ENCODE peak calls at places on chromosomes 16 and 17, in five cellular contexts. One of them, this sample, is unnamed.

GRCh38 chr17:40596261-40596919 is 31.1 kb upstream of the CCR7 start:
- DNase-seq in endothelial cell: no peak
- DNase-seq in left lung: no peak
- DNase-seq in naive thymus-derived CD8-positive, alpha-beta T cell: no peak
- DNase-seq in frontal cortex: no peak
- DNase-seq in this sample: no peak

GRCh38 chr16:11328172-11329079 is 16.8 kb upstream of the RMI2 start:
- DNase-seq in naive thymus-derived CD8-positive, alpha-beta T cell: no peak
- DNase-seq in left lung: no peak
- DNase-seq in endothelial cell: peak
- DNase-seq in frontal cortex: peak
- DNase-seq in this sample: no peak

GRCh38 chr16:88650749-88651275 is at the start of gene CYBA:
- DNase-seq in endothelial cell: peak
- DNase-seq in naive thymus-derived CD8-positive, alpha-beta T cell: peak
- DNase-seq in frontal cortex: peak
- DNase-seq in left lung: peak
- DNase-seq in this sample: peak

GRCh38 chr16:68636064-68636551 is 9.0 kb upstream of the CDH3 start:
- DNase-seq in naive thymus-derived CD8-positive, alpha-beta T cell: no peak
- DNase-seq in frontal cortex: no peak
- DNase-seq in endothelial cell: no peak
- DNase-seq in left lung: no peak
- DNase-seq in this sample: no peak

GRCh38 chr16:85750827-85751641 is at the start of gene C16orf74:
- DNase-seq in endothelial cell: peak
- DNase-seq in naive thymus-derived CD8-positive, alpha-beta T cell: peak
- DNase-seq in left lung: peak
- DNase-seq in frontal cortex: peak
- DNase-seq in this sample: no peak

GRCh38 chr16:28063047-28063521 is 430 bp downstream of the GSG1L start:
- DNase-seq in naive thymus-derived CD8-positive, alpha-beta T cell: no peak
- DNase-seq in left lung: no peak
- DNase-seq in frontal cortex: no peak
- DNase-seq in endothelial cell: peak
- DNase-seq in this sample: no peak

GRCh38 chr17:68302666-68303065 is 11.4 kb downstream of the ARSG start:
- DNase-seq in naive thymus-derived CD8-positive, alpha-beta T cell: no peak
- DNase-seq in endothelial cell: no peak
- DNase-seq in frontal cortex: no peak
- DNase-seq in left lung: no peak
- DNase-seq in this sample: no peak

GRCh38 chr16:53833145-53833544 is 129.2 kb downstream of the FTO start:
- DNase-seq in frontal cortex: no peak
- DNase-seq in left lung: no peak
- DNase-seq in endothelial cell: no peak
- DNase-seq in naive thymus-derived CD8-positive, alpha-beta T cell: no peak
- DNase-seq in this sample: no peak

GRCh38 chr16:87074635-87075318 is 242.4 kb downstream of the C16orf95 start:
- DNase-seq in frontal cortex: no peak
- DNase-seq in naive thymus-derived CD8-positive, alpha-beta T cell: no peak
- DNase-seq in left lung: no peak
- DNase-seq in endothelial cell: no peak
- DNase-seq in this sample: no peak

GRCh38 chr16:81900014-81900413 is 111.3 kb downstream of the SDR42E1 start:
- DNase-seq in frontal cortex: no peak
- DNase-seq in left lung: no peak
- DNase-seq in endothelial cell: no peak
- DNase-seq in naive thymus-derived CD8-positive, alpha-beta T cell: no peak
- DNase-seq in this sample: no peak

GRCh38 chr16:53089434-53090270 is 34.9 kb downstream of the CHD9 start:
- DNase-seq in endothelial cell: no peak
- DNase-seq in left lung: no peak
- DNase-seq in naive thymus-derived CD8-positive, alpha-beta T cell: no peak
- DNase-seq in frontal cortex: no peak
- DNase-seq in this sample: peak

GRCh38 chr16:64121473-64121872 is 1000.4 kb downstream of the CDH11 start:
- DNase-seq in endothelial cell: no peak
- DNase-seq in frontal cortex: no peak
- DNase-seq in left lung: no peak
- DNase-seq in naive thymus-derived CD8-positive, alpha-beta T cell: no peak
- DNase-seq in this sample: no peak

GRCh38 chr16:13148836-13149235 is 247.4 kb downstream of the SHISA9 start:
- DNase-seq in frontal cortex: no peak
- DNase-seq in naive thymus-derived CD8-positive, alpha-beta T cell: no peak
- DNase-seq in endothelial cell: no peak
- DNase-seq in left lung: no peak
- DNase-seq in this sample: peak

GRCh38 chr16:1807626-1808025 is 14.1 kb upstream of the IGFALS start:
- DNase-seq in left lung: peak
- DNase-seq in naive thymus-derived CD8-positive, alpha-beta T cell: no peak
- DNase-seq in endothelial cell: no peak
- DNase-seq in frontal cortex: no peak
- DNase-seq in this sample: no peak

GRCh38 chr16:56615353-56615752 is 7.0 kb downstream of the MT2A start:
- DNase-seq in endothelial cell: no peak
- DNase-seq in left lung: no peak
- DNase-seq in frontal cortex: no peak
- DNase-seq in naive thymus-derived CD8-positive, alpha-beta T cell: no peak
- DNase-seq in this sample: no peak

GRCh38 chr16:68711421-68712139 is 25.5 kb upstream of the CDH1 start:
- DNase-seq in left lung: peak
- DNase-seq in frontal cortex: no peak
- DNase-seq in endothelial cell: peak
- DNase-seq in naive thymus-derived CD8-positive, alpha-beta T cell: no peak
- DNase-seq in this sample: no peak

GRCh38 chr17:12579245-12579644 is 86.4 kb upstream of the MYOCD start:
- DNase-seq in naive thymus-derived CD8-positive, alpha-beta T cell: no peak
- DNase-seq in left lung: no peak
- DNase-seq in frontal cortex: no peak
- DNase-seq in endothelial cell: no peak
- DNase-seq in this sample: no peak

GRCh38 chr17:42457107-42457787 is 1.4 kb upstream of the ATP6V0A1 start:
- DNase-seq in left lung: no peak
- DNase-seq in frontal cortex: no peak
- DNase-seq in endothelial cell: no peak
- DNase-seq in naive thymus-derived CD8-positive, alpha-beta T cell: no peak
- DNase-seq in this sample: peak

GRCh38 chr17:19540706-19541370 is 7.2 kb downstream of the SLC47A1 start:
- DNase-seq in frontal cortex: no peak
- DNase-seq in left lung: no peak
- DNase-seq in endothelial cell: no peak
- DNase-seq in naive thymus-derived CD8-positive, alpha-beta T cell: no peak
- DNase-seq in this sample: no peak

GRCh38 chr17:64278614-64279013 is 15.6 kb upstream of the TEX2 start:
- DNase-seq in frontal cortex: no peak
- DNase-seq in endothelial cell: peak
- DNase-seq in naive thymus-derived CD8-positive, alpha-beta T cell: no peak
- DNase-seq in left lung: no peak
- DNase-seq in this sample: no peak

GRCh38 chr16:86751081-86752030 is 173.0 kb downstream of the FOXL1 start:
- DNase-seq in naive thymus-derived CD8-positive, alpha-beta T cell: no peak
- DNase-seq in frontal cortex: no peak
- DNase-seq in left lung: no peak
- DNase-seq in endothelial cell: no peak
- DNase-seq in this sample: no peak

GRCh38 chr17:35892091-35892637 is 12.0 kb upstream of the CCL5 start:
- DNase-seq in frontal cortex: no peak
- DNase-seq in left lung: no peak
- DNase-seq in endothelial cell: no peak
- DNase-seq in naive thymus-derived CD8-positive, alpha-beta T cell: no peak
- DNase-seq in this sample: no peak

GRCh38 chr16:47978491-47979490 is 177.0 kb downstream of the ABCC12 start:
- DNase-seq in left lung: no peak
- DNase-seq in frontal cortex: no peak
- DNase-seq in naive thymus-derived CD8-positive, alpha-beta T cell: no peak
- DNase-seq in endothelial cell: no peak
- DNase-seq in this sample: no peak

GRCh38 chr17:49527927-49528651 is 33.0 kb downstream of the NGFR start:
- DNase-seq in frontal cortex: no peak
- DNase-seq in endothelial cell: no peak
- DNase-seq in naive thymus-derived CD8-positive, alpha-beta T cell: no peak
- DNase-seq in left lung: no peak
- DNase-seq in this sample: no peak

GRCh38 chr17:80855968-80856862 is 135.4 kb upstream of the CHMP6 start:
- DNase-seq in endothelial cell: no peak
- DNase-seq in left lung: peak
- DNase-seq in naive thymus-derived CD8-positive, alpha-beta T cell: no peak
- DNase-seq in frontal cortex: no peak
- DNase-seq in this sample: no peak

GRCh38 chr16:4316732-4317461 is 1.0 kb downstream of the GLIS2 start:
- DNase-seq in naive thymus-derived CD8-positive, alpha-beta T cell: no peak
- DNase-seq in left lung: peak
- DNase-seq in endothelial cell: no peak
- DNase-seq in frontal cortex: no peak
- DNase-seq in this sample: peak

GRCh38 chr16:30896203-30896889 is at the start of gene CTF1:
- DNase-seq in frontal cortex: no peak
- DNase-seq in naive thymus-derived CD8-positive, alpha-beta T cell: no peak
- DNase-seq in left lung: peak
- DNase-seq in endothelial cell: peak
- DNase-seq in this sample: peak

GRCh38 chr16:88828711-88829110 is 17.0 kb upstream of the APRT start:
- DNase-seq in endothelial cell: no peak
- DNase-seq in left lung: no peak
- DNase-seq in frontal cortex: no peak
- DNase-seq in naive thymus-derived CD8-positive, alpha-beta T cell: no peak
- DNase-seq in this sample: no peak

GRCh38 chr17:80942360-80943345 is 49.0 kb upstream of the CHMP6 start:
- DNase-seq in frontal cortex: peak
- DNase-seq in naive thymus-derived CD8-positive, alpha-beta T cell: no peak
- DNase-seq in left lung: peak
- DNase-seq in endothelial cell: no peak
- DNase-seq in this sample: peak

GRCh38 chr16:53091508-53092211 is 36.9 kb downstream of the CHD9 start:
- DNase-seq in frontal cortex: peak
- DNase-seq in endothelial cell: no peak
- DNase-seq in naive thymus-derived CD8-positive, alpha-beta T cell: no peak
- DNase-seq in left lung: no peak
- DNase-seq in this sample: peak

GRCh38 chr16:2194852-2195315 is 1.5 kb downstream of the CASKIN1 start:
- DNase-seq in endothelial cell: peak
- DNase-seq in left lung: no peak
- DNase-seq in frontal cortex: no peak
- DNase-seq in naive thymus-derived CD8-positive, alpha-beta T cell: no peak
- DNase-seq in this sample: no peak

GRCh38 chr17:50139950-50140885 is 10.3 kb upstream of the SAMD14 start:
- DNase-seq in naive thymus-derived CD8-positive, alpha-beta T cell: peak
- DNase-seq in left lung: peak
- DNase-seq in frontal cortex: peak
- DNase-seq in endothelial cell: peak
- DNase-seq in this sample: no peak